ENCODE peak calls at places on chromosomes 3 and 15, in seven cellular contexts. One of them, this sample, is unnamed.

GRCh38 chr15:69044899-69045298 is 30.4 kb downstream of the NOX5 start:
- DNase-seq in PC-9: peak; percentile 94
- DNase-seq in K562: no peak
- DNase-seq in cardiac muscle cell: no peak
- DNase-seq in upper lobe of right lung: no peak
- DNase-seq in A673: peak; percentile 71
- DNase-seq in mesendoderm: peak; percentile 84
- DNase-seq in this sample: no peak

GRCh38 chr15:65132841-65133549 is 613 bp downstream of the PDCD7 start:
- DNase-seq in PC-9: peak; percentile 36
- DNase-seq in K562: peak; percentile 68
- DNase-seq in cardiac muscle cell: peak; percentile 69
- DNase-seq in upper lobe of right lung: peak; percentile 85
- DNase-seq in A673: peak; percentile 33
- DNase-seq in mesendoderm: peak; percentile 74
- DNase-seq in this sample: no peak

GRCh38 chr3:144662729-144663128 is 691.1 kb downstream of the DIPK2A start:
- DNase-seq in PC-9: no peak
- DNase-seq in K562: no peak
- DNase-seq in cardiac muscle cell: no peak
- DNase-seq in upper lobe of right lung: no peak
- DNase-seq in A673: no peak
- DNase-seq in mesendoderm: no peak
- DNase-seq in this sample: no peak

GRCh38 chr3:183698760-183699159 is 1.2 kb downstream of the YEATS2 start:
- DNase-seq in PC-9: no peak
- DNase-seq in K562: no peak
- DNase-seq in cardiac muscle cell: peak; percentile 48
- DNase-seq in upper lobe of right lung: no peak
- DNase-seq in A673: peak; percentile 24
- DNase-seq in mesendoderm: peak; percentile 46
- DNase-seq in this sample: no peak

GRCh38 chr3:79040701-79041100 is 727.1 kb downstream of the ROBO1 start:
- DNase-seq in PC-9: no peak
- DNase-seq in K562: no peak
- DNase-seq in cardiac muscle cell: no peak
- DNase-seq in upper lobe of right lung: no peak
- DNase-seq in A673: no peak
- DNase-seq in mesendoderm: no peak
- DNase-seq in this sample: no peak

GRCh38 chr15:69668963-69669362 is 216.3 kb downstream of the RPLP1 start:
- DNase-seq in PC-9: no peak
- DNase-seq in K562: no peak
- DNase-seq in cardiac muscle cell: no peak
- DNase-seq in upper lobe of right lung: no peak
- DNase-seq in A673: no peak
- DNase-seq in mesendoderm: no peak
- DNase-seq in this sample: no peak

GRCh38 chr3:14467723-14468620 is 65.6 kb downstream of the SLC6A6 start:
- DNase-seq in PC-9: no peak
- DNase-seq in K562: peak; percentile 87
- DNase-seq in cardiac muscle cell: peak; percentile 59
- DNase-seq in upper lobe of right lung: no peak
- DNase-seq in A673: peak; percentile 41
- DNase-seq in mesendoderm: peak; percentile 46
- DNase-seq in this sample: peak; percentile 37

GRCh38 chr3:128879991-128880390 is 571 bp downstream of the ACAD9 start:
- DNase-seq in PC-9: no peak
- DNase-seq in K562: no peak
- DNase-seq in cardiac muscle cell: no peak
- DNase-seq in upper lobe of right lung: no peak
- DNase-seq in A673: no peak
- DNase-seq in mesendoderm: no peak
- DNase-seq in this sample: no peak

GRCh38 chr3:66582721-66583141 is 81.9 kb upstream of the LRIG1 start:
- DNase-seq in PC-9: no peak
- DNase-seq in K562: no peak
- DNase-seq in cardiac muscle cell: no peak
- DNase-seq in upper lobe of right lung: no peak
- DNase-seq in A673: no peak
- DNase-seq in mesendoderm: no peak
- DNase-seq in this sample: no peak

DNA sequence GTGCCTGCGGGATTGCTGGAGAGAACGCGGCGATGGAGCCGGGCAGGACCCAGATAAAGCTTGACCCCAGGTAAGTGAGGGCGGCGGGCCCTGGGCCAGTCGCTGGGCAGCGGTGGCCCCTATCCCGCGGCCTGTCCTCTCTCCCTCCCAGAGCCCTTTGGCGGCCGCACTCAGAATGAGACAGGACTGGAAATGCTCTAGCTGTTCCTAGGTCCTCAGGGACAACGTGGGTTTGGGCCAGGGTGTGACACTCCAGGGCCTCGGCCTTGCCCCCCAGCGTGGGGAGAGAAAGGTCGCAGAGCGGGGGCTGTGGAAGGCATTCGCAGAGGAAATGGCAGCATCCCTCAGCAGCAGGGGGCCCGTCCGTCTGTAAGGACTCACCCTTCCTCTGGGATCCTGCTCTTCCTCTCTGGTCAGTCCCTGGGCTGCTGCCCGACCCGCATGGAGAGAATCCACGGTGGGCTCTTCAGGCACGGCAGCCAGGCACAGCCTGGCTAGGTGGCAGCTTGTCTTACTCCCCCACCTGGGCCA is 412 bp downstream of the SLC51A start:
- DNase-seq in PC-9: no peak
- DNase-seq in K562: no peak
- DNase-seq in cardiac muscle cell: no peak
- DNase-seq in upper lobe of right lung: peak; percentile 59
- DNase-seq in A673: no peak
- DNase-seq in mesendoderm: no peak
- DNase-seq in this sample: no peak
- H3K4me1 ChIP-seq in PC-9: peaks cover 12% of the 10 kb centered on the region
- H3K4me1 ChIP-seq in K562: no peaks in the 10 kb centered on the region
- H3K4me1 ChIP-seq in cardiac muscle cell: peaks cover 5% of the 10 kb centered on the region
- H3K4me1 ChIP-seq in upper lobe of right lung: peaks cover 5% of the 10 kb centered on the region
- H3K4me1 ChIP-seq in A673: peaks cover 6% of the 10 kb centered on the region
- H3K4me1 ChIP-seq in mesendoderm: no peaks in the 10 kb centered on the region
- H3K4me1 ChIP-seq in this sample: peaks cover 4% of the 10 kb centered on the region

GRCh38 chr15:31089361-31090047 is 12.0 kb downstream of the TRPM1 start:
- DNase-seq in PC-9: no peak
- DNase-seq in K562: no peak
- DNase-seq in cardiac muscle cell: no peak
- DNase-seq in upper lobe of right lung: no peak
- DNase-seq in A673: no peak
- DNase-seq in mesendoderm: no peak
- DNase-seq in this sample: no peak
- H3K4me3 ChIP-seq in PC-9: no peak overlapping the region
- H3K4me3 ChIP-seq in K562: no peak overlapping the region
- H3K4me3 ChIP-seq in cardiac muscle cell: no peak overlapping the region
- H3K4me3 ChIP-seq in upper lobe of right lung: no peak overlapping the region
- H3K4me3 ChIP-seq in A673: no peak overlapping the region
- H3K4me3 ChIP-seq in mesendoderm: no peak overlapping the region
- H3K4me3 ChIP-seq in this sample: no peak overlapping the region

GRCh38 chr3:133934073-133934970 is 38.6 kb upstream of the RAB6B start:
- DNase-seq in PC-9: no peak
- DNase-seq in K562: no peak
- DNase-seq in cardiac muscle cell: no peak
- DNase-seq in upper lobe of right lung: no peak
- DNase-seq in A673: no peak
- DNase-seq in mesendoderm: no peak
- DNase-seq in this sample: no peak
- H3K27me3 ChIP-seq in PC-9: peaks cover 41% of the 10 kb centered on the region
- H3K27me3 ChIP-seq in K562: no peaks in the 10 kb centered on the region
- H3K27me3 ChIP-seq in cardiac muscle cell: peaks cover under 1% of the 10 kb centered on the region
- H3K27me3 ChIP-seq in upper lobe of right lung: no peaks in the 10 kb centered on the region
- H3K27me3 ChIP-seq in A673: no peaks in the 10 kb centered on the region
- H3K27me3 ChIP-seq in mesendoderm: no peaks in the 10 kb centered on the region
- H3K27me3 ChIP-seq in this sample: no peaks in the 10 kb centered on the region

GRCh38 chr3:13110678-13111116 is 37.5 kb upstream of the IQSEC1 start:
- DNase-seq in PC-9: peak; percentile 90
- DNase-seq in K562: no peak
- DNase-seq in cardiac muscle cell: no peak
- DNase-seq in upper lobe of right lung: no peak
- DNase-seq in A673: no peak
- DNase-seq in mesendoderm: peak; percentile 18
- DNase-seq in this sample: no peak

GRCh38 chr3:13112521-13113345 is 39.5 kb upstream of the IQSEC1 start:
- DNase-seq in PC-9: peak; percentile 55
- DNase-seq in K562: no peak
- DNase-seq in cardiac muscle cell: no peak
- DNase-seq in upper lobe of right lung: peak; percentile 57
- DNase-seq in A673: no peak
- DNase-seq in mesendoderm: no peak
- DNase-seq in this sample: no peak

GRCh38 chr3:13109516-13109915 is 36.3 kb upstream of the IQSEC1 start:
- DNase-seq in PC-9: no peak
- DNase-seq in K562: no peak
- DNase-seq in cardiac muscle cell: no peak
- DNase-seq in upper lobe of right lung: peak; percentile 23
- DNase-seq in A673: no peak
- DNase-seq in mesendoderm: no peak
- DNase-seq in this sample: no peak

GRCh38 chr3:13111874-13112520 is 38.8 kb upstream of the IQSEC1 start:
- DNase-seq in PC-9: peak; percentile 76
- DNase-seq in K562: no peak
- DNase-seq in cardiac muscle cell: no peak
- DNase-seq in upper lobe of right lung: peak; percentile 69
- DNase-seq in A673: no peak
- DNase-seq in mesendoderm: no peak
- DNase-seq in this sample: no peak

GRCh38 chr3:13111173-13111873 is 38.1 kb upstream of the IQSEC1 start:
- DNase-seq in PC-9: peak; percentile 83
- DNase-seq in K562: no peak
- DNase-seq in cardiac muscle cell: no peak
- DNase-seq in upper lobe of right lung: peak; percentile 73
- DNase-seq in A673: no peak
- DNase-seq in mesendoderm: no peak
- DNase-seq in this sample: no peak
- H3K4me1 ChIP-seq in PC-9: peaks cover 78% of the 10 kb centered on the region
- H3K4me1 ChIP-seq in K562: no peaks in the 10 kb centered on the region
- H3K4me1 ChIP-seq in cardiac muscle cell: no peaks in the 10 kb centered on the region
- H3K4me1 ChIP-seq in upper lobe of right lung: no peaks in the 10 kb centered on the region
- H3K4me1 ChIP-seq in A673: no peaks in the 10 kb centered on the region
- H3K4me1 ChIP-seq in mesendoderm: no peaks in the 10 kb centered on the region
- H3K4me1 ChIP-seq in this sample: no peaks in the 10 kb centered on the region

GRCh38 chr3:143442761-143443477 is 323.3 kb downstream of the CHST2 start:
- DNase-seq in PC-9: no peak
- DNase-seq in K562: no peak
- DNase-seq in cardiac muscle cell: no peak
- DNase-seq in upper lobe of right lung: no peak
- DNase-seq in A673: no peak
- DNase-seq in mesendoderm: no peak
- DNase-seq in this sample: no peak
- H3K4me3 ChIP-seq in PC-9: no peak overlapping the region
- H3K4me3 ChIP-seq in K562: no peak overlapping the region
- H3K4me3 ChIP-seq in cardiac muscle cell: no peak overlapping the region
- H3K4me3 ChIP-seq in upper lobe of right lung: no peak overlapping the region
- H3K4me3 ChIP-seq in A673: no peak overlapping the region
- H3K4me3 ChIP-seq in mesendoderm: no peak overlapping the region
- H3K4me3 ChIP-seq in this sample: no peak overlapping the region

DNA sequence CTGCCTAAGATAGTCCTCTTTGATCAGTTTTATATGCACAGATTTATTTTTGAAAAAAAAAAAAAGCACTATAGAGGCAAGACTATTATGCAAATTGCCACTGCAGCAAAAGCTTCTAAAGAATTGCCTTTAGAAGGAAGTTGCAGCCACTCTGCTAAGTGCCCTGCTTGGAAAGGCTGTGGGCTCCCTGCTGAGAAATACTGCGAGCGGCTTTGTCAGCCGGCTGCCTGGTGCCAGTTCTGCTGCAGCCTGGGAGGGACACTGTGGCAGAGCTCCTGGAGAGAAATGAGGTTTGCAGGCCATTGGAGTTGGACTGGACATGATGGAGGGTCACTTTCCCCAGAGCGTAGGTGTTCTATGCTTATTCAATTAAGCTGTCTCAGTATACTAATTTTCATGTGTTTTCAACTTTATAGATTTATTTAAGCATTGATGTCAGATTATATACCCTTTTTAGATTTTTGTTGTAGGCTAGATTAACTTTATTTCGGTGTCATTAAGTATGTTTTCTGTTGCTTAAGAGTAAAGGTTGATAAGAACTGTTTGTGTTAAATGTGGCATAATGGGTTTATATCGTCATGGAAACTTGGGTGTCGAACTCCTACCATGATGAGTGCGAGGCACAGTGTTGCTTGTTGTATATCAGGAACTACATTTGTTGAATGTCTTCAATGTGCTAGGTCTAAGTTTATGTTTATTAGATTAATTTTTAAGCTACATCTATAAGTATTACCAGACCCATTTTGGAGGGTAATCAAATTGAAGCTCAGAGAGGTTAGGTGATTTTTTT is 6.6 kb downstream of the MAP2K5 start:
- DNase-seq in PC-9: no peak
- DNase-seq in K562: no peak
- DNase-seq in cardiac muscle cell: peak; percentile 57
- DNase-seq in upper lobe of right lung: no peak
- DNase-seq in A673: peak; percentile 98
- DNase-seq in mesendoderm: peak; percentile 93
- DNase-seq in this sample: peak; percentile 47
- H3K27me3 ChIP-seq in PC-9: no peaks in the 10 kb centered on the region
- H3K27me3 ChIP-seq in K562: no peaks in the 10 kb centered on the region
- H3K27me3 ChIP-seq in cardiac muscle cell: no peaks in the 10 kb centered on the region
- H3K27me3 ChIP-seq in upper lobe of right lung: no peaks in the 10 kb centered on the region
- H3K27me3 ChIP-seq in A673: no peaks in the 10 kb centered on the region
- H3K27me3 ChIP-seq in mesendoderm: no peaks in the 10 kb centered on the region
- H3K27me3 ChIP-seq in this sample: no peaks in the 10 kb centered on the region

GRCh38 chr15:82132742-82133141 is 86.9 kb upstream of the MEX3B start:
- DNase-seq in PC-9: no peak
- DNase-seq in K562: no peak
- DNase-seq in cardiac muscle cell: no peak
- DNase-seq in upper lobe of right lung: no peak
- DNase-seq in A673: no peak
- DNase-seq in mesendoderm: no peak
- DNase-seq in this sample: no peak
- H3K4me1 ChIP-seq in PC-9: no peaks in the 10 kb centered on the region
- H3K4me1 ChIP-seq in K562: no peaks in the 10 kb centered on the region
- H3K4me1 ChIP-seq in cardiac muscle cell: peaks cover 7% of the 10 kb centered on the region
- H3K4me1 ChIP-seq in upper lobe of right lung: no peaks in the 10 kb centered on the region
- H3K4me1 ChIP-seq in A673: no peaks in the 10 kb centered on the region
- H3K4me1 ChIP-seq in mesendoderm: no peaks in the 10 kb centered on the region
- H3K4me1 ChIP-seq in this sample: no peaks in the 10 kb centered on the region

GRCh38 chr3:49927798-49928197 is 1.8 kb downstream of the MON1A start:
- DNase-seq in PC-9: no peak
- DNase-seq in K562: no peak
- DNase-seq in cardiac muscle cell: no peak
- DNase-seq in upper lobe of right lung: no peak
- DNase-seq in A673: no peak
- DNase-seq in mesendoderm: no peak
- DNase-seq in this sample: no peak

GRCh38 chr3:49926117-49926728 is 3.4 kb downstream of the MON1A start:
- DNase-seq in PC-9: no peak
- DNase-seq in K562: peak; percentile 4
- DNase-seq in cardiac muscle cell: no peak
- DNase-seq in upper lobe of right lung: no peak
- DNase-seq in A673: no peak
- DNase-seq in mesendoderm: no peak
- DNase-seq in this sample: no peak

GRCh38 chr3:49930241-49930690 is 655 bp upstream of the MON1A start:
- DNase-seq in PC-9: no peak
- DNase-seq in K562: no peak
- DNase-seq in cardiac muscle cell: no peak
- DNase-seq in upper lobe of right lung: no peak
- DNase-seq in A673: no peak
- DNase-seq in mesendoderm: peak; percentile 34
- DNase-seq in this sample: no peak

GRCh38 chr3:49929333-49930240 is at the start of gene MON1A:
- DNase-seq in PC-9: peak; percentile 79
- DNase-seq in K562: peak; percentile 82
- DNase-seq in cardiac muscle cell: peak; percentile 95
- DNase-seq in upper lobe of right lung: peak; percentile 99
- DNase-seq in A673: peak; percentile 76
- DNase-seq in mesendoderm: peak; percentile 97
- DNase-seq in this sample: no peak

GRCh38 chr3:49928511-49929017 is 1.0 kb downstream of the MON1A start:
- DNase-seq in PC-9: no peak
- DNase-seq in K562: no peak
- DNase-seq in cardiac muscle cell: no peak
- DNase-seq in upper lobe of right lung: no peak
- DNase-seq in A673: no peak
- DNase-seq in mesendoderm: peak; percentile 60
- DNase-seq in this sample: no peak
- H3K4me3 ChIP-seq in PC-9: peak overlapping the region; percentile 81
- H3K4me3 ChIP-seq in K562: peak overlapping the region; percentile 62
- H3K4me3 ChIP-seq in cardiac muscle cell: no peak overlapping the region
- H3K4me3 ChIP-seq in upper lobe of right lung: peak overlapping the region; percentile 81
- H3K4me3 ChIP-seq in A673: no peak overlapping the region
- H3K4me3 ChIP-seq in mesendoderm: no peak overlapping the region
- H3K4me3 ChIP-seq in this sample: no peak overlapping the region

This sample was measured in iPS DF 6.9.